ENCODE peak calls at places on chromosome 14, in seven cellular contexts. W is fibroblast of lung; U is activated CD8-positive, alpha-beta memory T cell treated with anti-CD3 and anti-CD28 coated beads, Interleukin-2, amount 50 U/mL, for 48 hours; D is NCI-H446 treated with DMSO at 0.1 percent for 48 hours; J is left ventricle myocardium inferior; O is psoas muscle; Y is T-helper 17 cell. V is an unnamed sample.
A peak's percentile ranks its signal among the peaks of the same experiment; 100 is the strongest.

GRCh38 chr14:65486856-65487255 is 74.3 kb downstream of the FUT8 start:
- DNase-seq in W (no peak), U (no peak), D (no peak), J (no peak), O (no peak), Y (no peak), V (peak; percentile 34)

GRCh38 chr14:79629372-79629771 is 581.9 kb downstream of the DIO2 start:
- DNase-seq in W (no peak), U (no peak), D (no peak), J (no peak), O (no peak), Y (no peak), V (no peak)

GRCh38 chr14:56787530-56787929 is 22.7 kb downstream of the OTX2 start:
- DNase-seq in W (no peak), U (no peak), D (no peak), J (no peak), O (no peak), Y (no peak), V (no peak)

GRCh38 chr14:75022655-75023054 is 19.9 kb downstream of the EIF2B2 start:
- DNase-seq in W (no peak), U (no peak), D (no peak), J (peak; percentile 67), O (peak; percentile 43), Y (no peak), V (no peak)

GRCh38 chr14:90579088-90579487 is 182.3 kb downstream of the CALM1 start:
- DNase-seq in W (no peak), U (no peak), D (no peak), J (no peak), O (no peak), Y (no peak), V (no peak)

GRCh38 chr14:92902191-92902590 is 20.8 kb upstream of the CHGA start:
- DNase-seq in W (no peak), U (no peak), D (no peak), J (no peak), O (no peak), Y (no peak), V (no peak)

GRCh38 chr14:24207104-24207543 is 1.6 kb downstream of the TSSK4 start:
- DNase-seq in W (no peak), U (no peak), D (no peak), J (no peak), O (no peak), Y (no peak), V (no peak)

GRCh38 chr14:95496111-95496681 is 20.3 kb downstream of the SYNE3 start:
- DNase-seq in W (peak; percentile 43), U (no peak), D (no peak), J (no peak), O (no peak), Y (no peak), V (peak; percentile 40)

GRCh38 chr14:51593397-51593796 is 58.3 kb upstream of the FRMD6 start:
- DNase-seq in W (peak; percentile 76), U (no peak), D (no peak), J (no peak), O (no peak), Y (no peak), V (no peak)

GRCh38 chr14:93295541-93296220 is 37.2 kb downstream of the BTBD7 start:
- DNase-seq in W (no peak), U (no peak), D (no peak), J (no peak), O (no peak), Y (no peak), V (no peak)

GRCh38 chr14:97944380-97944779 is 1147.2 kb downstream of the VRK1 start:
- DNase-seq in W (no peak), U (no peak), D (no peak), J (no peak), O (no peak), Y (no peak), V (no peak)

GRCh38 chr14:80455031-80455430 is 243.7 kb upstream of the DIO2 start:
- DNase-seq in W (no peak), U (no peak), D (no peak), J (no peak), O (peak; percentile 15), Y (no peak), V (no peak)

GRCh38 chr14:21525995-21526671 is at the start of gene SALL2:
- DNase-seq in W (peak; percentile 61), U (peak; percentile 80), D (peak; percentile 79), J (peak; percentile 75), O (peak; percentile 68), Y (no peak), V (no peak)

GRCh38 chr14:35897616-35898111 is 71.5 kb downstream of the BRMS1L start:
- DNase-seq in W (no peak), U (no peak), D (no peak), J (no peak), O (no peak), Y (no peak), V (no peak)

GRCh38 chr14:50000215-50001145 is 107.6 kb downstream of the ARF6 start:
- DNase-seq in W (peak; percentile 71), U (peak; percentile 91), D (no peak), J (peak; percentile 47), O (peak; percentile 66), Y (peak; percentile 44), V (peak; percentile 95)

GRCh38 chr14:31843361-31844091 is 233.6 kb upstream of the ARHGAP5 start:
- DNase-seq in W (no peak), U (no peak), D (no peak), J (no peak), O (no peak), Y (no peak), V (peak; percentile 8)

V was measured in HFFc6.